ENCODE peak calls at places on chromosomes 12 and 14, in ten cellular contexts. S is progenitor cell of endocrine pancreas, K is fibroblast of villous mesenchyme, Q is PC-3, V is endothelial cell of umbilical vein, N is fibroblast of mammary gland, F is GM20000, A is fibroblast of pulmonary artery, D is dorsolateral prefrontal cortex, G is brain microvascular endothelial cell. I is an unnamed sample.

GRCh38 chr12:128643106-128643651 is 180.6 kb downstream of the SLC15A4 start:
- DNase-seq in G (no peak), K (no peak), D (peak), S (no peak), Q (no peak), V (no peak), A (no peak), N (no peak), F (no peak), I (no peak)

GRCh38 chr14:104693482-104694431 is 4.3 kb downstream of the INF2 start:
- DNase-seq in K (no peak), G (no peak), S (no peak), D (no peak), N (no peak), A (no peak), F (no peak), Q (no peak), V (no peak), I (no peak)

GRCh38 chr14:60508707-60509437 is at the start of gene SIX6:
- DNase-seq in F (no peak), D (no peak), Q (no peak), A (peak), S (peak), K (no peak), V (peak), G (peak), N (no peak), I (no peak)

GRCh38 chr12:4422985-4423384 is 22.6 kb downstream of the FGF6 start:
- DNase-seq in A (no peak), D (no peak), V (no peak), F (no peak), G (no peak), N (no peak), Q (no peak), S (no peak), K (no peak), I (no peak)

GRCh38 chr14:94171208-94171607 is 2.9 kb upstream of the PPP4R4 start:
- DNase-seq in N (peak), K (no peak), Q (peak), S (no peak), D (peak), F (no peak), G (no peak), A (no peak), V (no peak), I (no peak)

GRCh38 chr14:50303744-50304471 is 8.1 kb downstream of the L2HGDH start:
- DNase-seq in F (no peak), G (no peak), N (no peak), V (no peak), S (no peak), K (peak), A (peak), D (no peak), Q (no peak), I (no peak)

GRCh38 chr12:66956300-66956699 is 277.4 kb upstream of the GRIP1 start:
- DNase-seq in S (no peak), Q (peak), D (no peak), F (no peak), A (no peak), G (no peak), N (no peak), V (no peak), K (no peak), I (no peak)

GRCh38 chr12:4104722-4105244 is 168.8 kb upstream of the CCND2 start:
- DNase-seq in N (no peak), G (no peak), S (no peak), A (no peak), V (no peak), D (no peak), F (no peak), Q (no peak), K (no peak), I (no peak)

GRCh38 chr12:42326466-42327226 is 679 bp downstream of the PPHLN1 start:
- DNase-seq in F (no peak), S (no peak), N (peak), G (peak), K (peak), V (peak), D (peak), A (peak), Q (peak), I (no peak)

GRCh38 chr14:95328876-95329503 is 9.3 kb upstream of the CLMN start:
- DNase-seq in D (no peak), K (no peak), G (no peak), Q (no peak), N (peak), V (no peak), S (no peak), F (no peak), A (no peak), I (no peak)

GRCh38 chr14:102018251-102018650 is 53.9 kb downstream of the DYNC1H1 start:
- DNase-seq in D (no peak), S (no peak), F (no peak), V (no peak), Q (no peak), A (no peak), G (no peak), N (no peak), K (no peak), I (no peak)

GRCh38 chr14:76710093-76711010 is 50.9 kb upstream of the VASH1 start:
- DNase-seq in A (peak), G (peak), V (peak), Q (peak), D (peak), K (peak), F (peak), S (no peak), N (peak), I (peak)

GRCh38 chr12:57212701-57213067 is 3.9 kb upstream of the NXPH4 start:
- DNase-seq in G (no peak), F (no peak), A (no peak), S (no peak), D (no peak), Q (no peak), V (no peak), N (no peak), K (no peak), I (no peak)

GRCh38 chr14:37588667-37588955 is 6.4 kb downstream of the FOXA1 start:
- DNase-seq in N (no peak), V (no peak), Q (peak), A (no peak), K (no peak), D (no peak), F (no peak), G (no peak), S (no peak), I (peak)

GRCh38 chr12:94770397-94770759 is 120.0 kb upstream of the TMCC3 start:
- DNase-seq in Q (no peak), F (no peak), A (no peak), S (no peak), D (no peak), N (no peak), K (no peak), V (no peak), G (no peak), I (no peak)

GRCh38 chr12:44851586-44851985 is 24.5 kb downstream of the NELL2 start:
- DNase-seq in Q (no peak), V (no peak), K (no peak), D (peak), S (no peak), A (no peak), G (no peak), N (no peak), F (no peak), I (no peak)

GRCh38 chr14:92926931-92927330 is 4.0 kb downstream of the CHGA start:
- DNase-seq in F (no peak), D (no peak), G (no peak), S (no peak), A (no peak), Q (no peak), K (no peak), V (no peak), N (no peak), I (no peak)

GRCh38 chr14:60647081-60647836 is 2.0 kb downstream of the SIX1 start:
- DNase-seq in K (no peak), F (peak), N (peak), D (no peak), V (peak), A (no peak), Q (peak), G (peak), S (no peak), I (peak)

GRCh38 chr12:104536841-104537240 is 80.1 kb downstream of the CHST11 start:
- DNase-seq in Q (no peak), K (no peak), F (no peak), N (peak), D (no peak), A (no peak), G (no peak), V (no peak), S (no peak), I (no peak)

GRCh38 chr14:58107947-58108552 is 44.0 kb downstream of the ARMH4 start:
- DNase-seq in V (peak), G (peak), K (peak), S (no peak), Q (peak), F (peak), D (peak), A (peak), N (peak), I (peak)

GRCh38 chr12:120994059-120994458 is 15.7 kb downstream of the HNF1A start:
- DNase-seq in G (no peak), N (no peak), K (no peak), S (no peak), A (no peak), F (no peak), V (no peak), Q (no peak), D (no peak), I (no peak)

GRCh38 chr12:113070117-113070906 is 13.8 kb downstream of the DTX1 start:
- DNase-seq in S (no peak), Q (no peak), A (peak), K (no peak), N (no peak), V (no peak), G (no peak), F (peak), D (no peak), I (peak)

GRCh38 chr12:38956337-38956736 is 50.9 kb upstream of the CPNE8 start:
- DNase-seq in Q (peak), G (no peak), F (no peak), S (no peak), N (no peak), V (no peak), K (no peak), A (peak), D (no peak), I (no peak)

GRCh38 chr14:63203618-63204406 is 431 bp upstream of the RHOJ start:
- DNase-seq in F (no peak), N (peak), K (peak), V (peak), D (peak), A (peak), G (peak), S (peak), Q (peak), I (no peak)

GRCh38 chr12:79183946-79184345 is 319.4 kb downstream of the SYT1 start:
- DNase-seq in A (peak), D (no peak), K (no peak), S (no peak), V (peak), N (peak), Q (no peak), G (no peak), F (no peak), I (no peak)

DNA sequence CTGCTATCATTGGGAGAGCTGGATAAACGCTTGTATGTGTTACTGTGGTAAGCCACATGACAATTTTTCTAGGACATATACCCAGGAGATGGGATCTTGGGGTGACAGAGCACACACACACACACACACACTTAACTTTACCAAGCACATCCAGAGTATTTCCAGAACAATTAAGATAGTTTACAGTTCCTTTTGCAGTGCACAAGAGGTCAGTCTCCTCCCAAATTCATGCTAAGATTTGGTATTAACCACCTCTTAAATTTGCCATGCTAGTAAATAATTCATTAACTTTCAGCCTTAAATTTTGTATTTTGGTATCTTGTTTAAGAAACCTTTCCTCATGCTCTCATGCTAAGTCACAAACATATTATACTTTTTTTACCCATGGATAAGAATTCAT is 33.9 kb upstream of the LIMA1 start:
- DNase-seq in F (no peak), S (no peak), K (no peak), D (no peak), Q (peak), N (peak), G (no peak), A (peak), V (no peak), I (no peak)
- TF ChIP-seq CTCF in F (no peak), S (no peak), K (peak), D (no peak), Q (peak), N (peak), G (no peak), A (no peak), V (no peak), I (no peak)

DNA sequence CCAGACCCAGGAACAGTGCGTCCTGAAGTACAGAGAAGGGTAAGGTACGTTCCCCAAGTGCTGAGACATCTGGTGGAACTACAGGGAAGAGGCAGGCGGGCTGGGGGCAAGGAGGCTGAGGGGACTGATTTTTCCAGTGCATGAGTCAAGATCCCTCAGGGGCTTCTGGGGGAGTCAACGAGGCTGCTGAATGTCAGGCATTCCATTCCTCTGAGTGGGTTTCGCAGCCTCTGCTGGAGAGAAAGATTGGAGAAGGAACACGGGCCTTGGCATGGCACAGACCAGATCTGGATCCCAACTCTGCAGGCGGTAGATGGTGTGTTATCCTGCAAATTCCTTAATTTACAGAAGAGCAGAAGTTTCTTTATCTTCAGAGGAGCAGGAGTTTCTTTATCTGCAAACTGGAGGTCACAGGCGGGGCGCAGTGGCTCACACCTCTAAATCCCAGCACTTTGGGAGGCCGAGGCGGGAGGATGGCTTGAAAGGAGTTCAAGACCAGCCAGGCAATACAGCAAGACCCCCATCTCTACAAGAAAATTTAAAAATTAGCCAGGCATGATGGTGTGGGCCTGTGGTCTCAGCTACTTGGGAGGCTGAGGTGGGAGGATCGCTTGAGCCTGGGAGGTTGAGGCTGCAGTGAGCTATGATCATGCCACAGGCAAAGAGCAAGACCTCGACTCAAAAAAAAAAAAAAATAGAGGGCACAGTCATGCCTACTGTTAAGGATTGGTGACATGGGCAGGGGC is 132.6 kb upstream of the MAP1LC3B2 start:
- DNase-seq in S (no peak), G (peak), N (peak), K (peak), D (no peak), V (peak), F (no peak), Q (peak), A (peak), I (no peak)
- TF ChIP-seq CTCF in S (peak), G (peak), N (peak), K (peak), D (no peak), V (peak), F (no peak), Q (peak), A (peak), I (no peak)

DNA sequence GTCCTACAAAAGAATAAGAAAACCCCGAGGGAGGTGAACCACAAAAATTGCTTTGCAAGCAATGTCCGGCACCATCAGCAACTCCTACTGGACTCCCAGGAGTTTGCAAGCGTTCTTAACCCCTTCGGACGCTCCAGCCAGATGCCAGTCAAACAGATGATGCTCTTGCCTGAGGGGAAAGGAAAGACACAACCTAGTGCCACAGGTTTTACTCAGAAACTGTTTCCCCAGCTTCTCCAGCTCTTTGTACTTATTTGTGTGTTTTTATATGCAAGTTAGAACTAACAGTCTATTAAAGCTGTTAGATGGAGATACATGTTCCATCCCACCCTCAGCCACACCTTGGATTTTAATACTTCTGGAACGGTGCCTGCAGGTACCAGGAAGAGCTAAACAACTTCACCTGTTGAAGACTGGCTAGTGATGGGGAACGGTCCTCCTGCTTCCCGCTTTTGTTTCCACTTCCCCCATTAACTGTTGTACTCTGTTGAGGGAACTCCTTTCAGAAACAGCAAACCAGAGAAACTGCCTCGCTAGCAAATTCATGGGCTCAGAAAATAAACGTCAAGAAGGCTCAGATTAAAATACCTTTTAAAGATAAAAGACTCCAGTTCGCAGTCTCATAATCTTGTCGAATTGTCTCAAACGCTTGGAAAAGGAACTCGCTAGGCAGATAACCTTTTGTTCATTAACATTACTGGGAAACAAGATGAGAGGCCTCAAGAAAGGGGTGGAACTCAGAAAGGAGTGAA is 1.1 kb upstream of the FERMT2 start:
- DNase-seq in Q (peak), F (peak), D (peak), S (no peak), V (peak), G (peak), K (peak), A (peak), N (peak), I (peak)
- TF ChIP-seq CTCF in Q (peak), F (no peak), D (peak), S (peak), V (peak), G (peak), K (peak), A (peak), N (peak), I (peak)

GRCh38 chr14:33475623-33476022 is 475.3 kb downstream of the EGLN3 start:
- DNase-seq in K (peak), A (peak), Q (peak), N (peak), V (peak), G (peak), F (peak), D (no peak), S (peak), I (no peak)
- TF ChIP-seq CTCF in K (peak), A (peak), Q (peak), N (peak), V (peak), G (peak), F (peak), D (peak), S (peak), I (peak)

I was measured in GM13977.